ENCODE peak calls at places on chromosomes 6 and 20, in six cellular contexts. One of them, this sample, is unnamed.

GRCh38 chr6:35213161-35213823 is 464 bp upstream of the SCUBE3 start:
- DNase-seq in A549: no peak
- DNase-seq in iris pigment epithelial cell: no peak
- DNase-seq in T-helper 9 cell: no peak
- DNase-seq in osteocyte: no peak
- DNase-seq in foreskin melanocyte: no peak
- DNase-seq in this sample: no peak

GRCh38 chr20:56439784-56440291 is 27.8 kb downstream of the CASS4 start:
- DNase-seq in A549: no peak
- DNase-seq in iris pigment epithelial cell: peak; percentile 99
- DNase-seq in T-helper 9 cell: no peak
- DNase-seq in osteocyte: peak; percentile 87
- DNase-seq in foreskin melanocyte: peak; percentile 46
- DNase-seq in this sample: peak; percentile 87

GRCh38 chr20:48850257-48850656 is 22.5 kb upstream of the PREX1 start:
- DNase-seq in A549: no peak
- DNase-seq in iris pigment epithelial cell: no peak
- DNase-seq in T-helper 9 cell: no peak
- DNase-seq in osteocyte: no peak
- DNase-seq in foreskin melanocyte: no peak
- DNase-seq in this sample: no peak

GRCh38 chr20:43531091-43531443 is 23.6 kb downstream of the L3MBTL1 start:
- DNase-seq in A549: no peak
- DNase-seq in iris pigment epithelial cell: no peak
- DNase-seq in T-helper 9 cell: no peak
- DNase-seq in osteocyte: no peak
- DNase-seq in foreskin melanocyte: no peak
- DNase-seq in this sample: no peak

GRCh38 chr6:89976141-89977020 is 82.1 kb downstream of the GJA10 start:
- DNase-seq in A549: no peak
- DNase-seq in iris pigment epithelial cell: no peak
- DNase-seq in T-helper 9 cell: no peak
- DNase-seq in osteocyte: no peak
- DNase-seq in foreskin melanocyte: no peak
- DNase-seq in this sample: no peak

GRCh38 chr20:53355790-53356189 is 237.8 kb downstream of the ZNF217 start:
- DNase-seq in A549: no peak
- DNase-seq in iris pigment epithelial cell: no peak
- DNase-seq in T-helper 9 cell: no peak
- DNase-seq in osteocyte: no peak
- DNase-seq in foreskin melanocyte: no peak
- DNase-seq in this sample: no peak

GRCh38 chr6:143136647-143137046 is 76.0 kb downstream of the AIG1 start:
- DNase-seq in A549: no peak
- DNase-seq in iris pigment epithelial cell: no peak
- DNase-seq in T-helper 9 cell: no peak
- DNase-seq in osteocyte: no peak
- DNase-seq in foreskin melanocyte: no peak
- DNase-seq in this sample: no peak

GRCh38 chr6:42375007-42375635 is 76.6 kb downstream of the TRERF1 start:
- DNase-seq in A549: no peak
- DNase-seq in iris pigment epithelial cell: no peak
- DNase-seq in T-helper 9 cell: no peak
- DNase-seq in osteocyte: no peak
- DNase-seq in foreskin melanocyte: no peak
- DNase-seq in this sample: no peak

GRCh38 chr20:57450419-57450818 is 59.2 kb downstream of the RBM38 start:
- DNase-seq in A549: no peak
- DNase-seq in iris pigment epithelial cell: peak; percentile 16
- DNase-seq in T-helper 9 cell: no peak
- DNase-seq in osteocyte: no peak
- DNase-seq in foreskin melanocyte: no peak
- DNase-seq in this sample: no peak

GRCh38 chr6:70551566-70551965 is 15.2 kb upstream of the SDHAF4 start:
- DNase-seq in A549: no peak
- DNase-seq in iris pigment epithelial cell: no peak
- DNase-seq in T-helper 9 cell: no peak
- DNase-seq in osteocyte: no peak
- DNase-seq in foreskin melanocyte: no peak
- DNase-seq in this sample: no peak

GRCh38 chr6:116111552-116112528 is 11.2 kb downstream of the NT5DC1 start:
- DNase-seq in A549: peak; percentile 8
- DNase-seq in iris pigment epithelial cell: peak; percentile 63
- DNase-seq in T-helper 9 cell: no peak
- DNase-seq in osteocyte: no peak
- DNase-seq in foreskin melanocyte: peak; percentile 29
- DNase-seq in this sample: peak; percentile 44

GRCh38 chr6:137283940-137284910 is 65.0 kb upstream of the IFNGR1 start:
- DNase-seq in A549: no peak
- DNase-seq in iris pigment epithelial cell: peak; percentile 46
- DNase-seq in T-helper 9 cell: no peak
- DNase-seq in osteocyte: no peak
- DNase-seq in foreskin melanocyte: peak; percentile 54
- DNase-seq in this sample: no peak

GRCh38 chr6:157596461-157596860 is 215.5 kb downstream of the ZDHHC14 start:
- DNase-seq in A549: no peak
- DNase-seq in iris pigment epithelial cell: no peak
- DNase-seq in T-helper 9 cell: no peak
- DNase-seq in osteocyte: peak; percentile 46
- DNase-seq in foreskin melanocyte: no peak
- DNase-seq in this sample: no peak

GRCh38 chr6:117536317-117536716 is 53.8 kb downstream of the DCBLD1 start:
- DNase-seq in A549: no peak
- DNase-seq in iris pigment epithelial cell: peak; percentile 75
- DNase-seq in T-helper 9 cell: no peak
- DNase-seq in osteocyte: no peak
- DNase-seq in foreskin melanocyte: no peak
- DNase-seq in this sample: no peak

GRCh38 chr6:155183095-155183494 is 80.7 kb upstream of the CLDN20 start:
- DNase-seq in A549: no peak
- DNase-seq in iris pigment epithelial cell: no peak
- DNase-seq in T-helper 9 cell: no peak
- DNase-seq in osteocyte: no peak
- DNase-seq in foreskin melanocyte: no peak
- DNase-seq in this sample: no peak

GRCh38 chr6:32222333-32223230 is 1.3 kb downstream of the NOTCH4 start:
- DNase-seq in A549: no peak
- DNase-seq in iris pigment epithelial cell: no peak
- DNase-seq in T-helper 9 cell: no peak
- DNase-seq in osteocyte: no peak
- DNase-seq in foreskin melanocyte: no peak
- DNase-seq in this sample: no peak

GRCh38 chr6:33967966-33968724 is 164.3 kb upstream of the MLN start:
- DNase-seq in A549: peak; percentile 18
- DNase-seq in iris pigment epithelial cell: no peak
- DNase-seq in T-helper 9 cell: no peak
- DNase-seq in osteocyte: no peak
- DNase-seq in foreskin melanocyte: no peak
- DNase-seq in this sample: peak; percentile 13

GRCh38 chr6:139655783-139656705 is 281.6 kb upstream of the CITED2 start:
- DNase-seq in A549: peak; percentile 32
- DNase-seq in iris pigment epithelial cell: no peak
- DNase-seq in T-helper 9 cell: no peak
- DNase-seq in osteocyte: no peak
- DNase-seq in foreskin melanocyte: no peak
- DNase-seq in this sample: no peak

GRCh38 chr6:14333556-14334305 is 216.2 kb downstream of the CD83 start:
- DNase-seq in A549: no peak
- DNase-seq in iris pigment epithelial cell: peak; percentile 49
- DNase-seq in T-helper 9 cell: no peak
- DNase-seq in osteocyte: no peak
- DNase-seq in foreskin melanocyte: no peak
- DNase-seq in this sample: peak; percentile 34

GRCh38 chr20:17749628-17749978 is 49.8 kb downstream of the BANF2 start:
- DNase-seq in A549: no peak
- DNase-seq in iris pigment epithelial cell: no peak
- DNase-seq in T-helper 9 cell: no peak
- DNase-seq in osteocyte: no peak
- DNase-seq in foreskin melanocyte: no peak
- DNase-seq in this sample: no peak

GRCh38 chr6:165002866-165003265 is 306.5 kb downstream of the C6orf118 start:
- DNase-seq in A549: no peak
- DNase-seq in iris pigment epithelial cell: no peak
- DNase-seq in T-helper 9 cell: no peak
- DNase-seq in osteocyte: no peak
- DNase-seq in foreskin melanocyte: no peak
- DNase-seq in this sample: no peak

GRCh38 chr20:63156221-63156671 is 59.7 kb downstream of the YTHDF1 start:
- DNase-seq in A549: no peak
- DNase-seq in iris pigment epithelial cell: no peak
- DNase-seq in T-helper 9 cell: no peak
- DNase-seq in osteocyte: no peak
- DNase-seq in foreskin melanocyte: no peak
- DNase-seq in this sample: no peak

GRCh38 chr20:45257711-45258110 is 3.3 kb upstream of the SLPI start:
- DNase-seq in A549: no peak
- DNase-seq in iris pigment epithelial cell: no peak
- DNase-seq in T-helper 9 cell: no peak
- DNase-seq in osteocyte: no peak
- DNase-seq in foreskin melanocyte: no peak
- DNase-seq in this sample: no peak

GRCh38 chr6:160461641-160462040 is 113.5 kb downstream of the SLC22A3 start:
- DNase-seq in A549: no peak
- DNase-seq in iris pigment epithelial cell: peak; percentile 42
- DNase-seq in T-helper 9 cell: no peak
- DNase-seq in osteocyte: no peak
- DNase-seq in foreskin melanocyte: no peak
- DNase-seq in this sample: peak; percentile 53

GRCh38 chr6:144214622-144215401 is 64.5 kb downstream of the STX11 start:
- DNase-seq in A549: no peak
- DNase-seq in iris pigment epithelial cell: no peak
- DNase-seq in T-helper 9 cell: no peak
- DNase-seq in osteocyte: no peak
- DNase-seq in foreskin melanocyte: no peak
- DNase-seq in this sample: no peak

GRCh38 chr20:12925214-12925755 is 83.5 kb upstream of the SPTLC3 start:
- DNase-seq in A549: peak; percentile 81
- DNase-seq in iris pigment epithelial cell: peak; percentile 88
- DNase-seq in T-helper 9 cell: no peak
- DNase-seq in osteocyte: peak; percentile 89
- DNase-seq in foreskin melanocyte: peak; percentile 72
- DNase-seq in this sample: peak; percentile 87

GRCh38 chr6:81614292-81614691 is 138.2 kb downstream of the TENT5A start:
- DNase-seq in A549: no peak
- DNase-seq in iris pigment epithelial cell: peak; percentile 79
- DNase-seq in T-helper 9 cell: no peak
- DNase-seq in osteocyte: no peak
- DNase-seq in foreskin melanocyte: no peak
- DNase-seq in this sample: peak; percentile 49

GRCh38 chr6:89371849-89372505 is 19.5 kb upstream of the UBE2J1 start:
- DNase-seq in A549: peak; percentile 62
- DNase-seq in iris pigment epithelial cell: peak; percentile 53
- DNase-seq in T-helper 9 cell: peak; percentile 68
- DNase-seq in osteocyte: peak; percentile 87
- DNase-seq in foreskin melanocyte: peak; percentile 56
- DNase-seq in this sample: peak; percentile 27

GRCh38 chr6:83153958-83154357 is 39.1 kb downstream of the PGM3 start:
- DNase-seq in A549: no peak
- DNase-seq in iris pigment epithelial cell: peak; percentile 33
- DNase-seq in T-helper 9 cell: no peak
- DNase-seq in osteocyte: no peak
- DNase-seq in foreskin melanocyte: no peak
- DNase-seq in this sample: no peak

GRCh38 chr6:154994881-154995240 is 254 bp upstream of the TIAM2 start:
- DNase-seq in A549: no peak
- DNase-seq in iris pigment epithelial cell: no peak
- DNase-seq in T-helper 9 cell: no peak
- DNase-seq in osteocyte: no peak
- DNase-seq in foreskin melanocyte: no peak
- DNase-seq in this sample: no peak

GRCh38 chr6:82178759-82179112 is 68.8 kb downstream of the IBTK start:
- DNase-seq in A549: no peak
- DNase-seq in iris pigment epithelial cell: peak; percentile 62
- DNase-seq in T-helper 9 cell: no peak
- DNase-seq in osteocyte: no peak
- DNase-seq in foreskin melanocyte: no peak
- DNase-seq in this sample: no peak

GRCh38 chr6:134539865-134540323 is 222.0 kb upstream of the SGK1 start:
- DNase-seq in A549: no peak
- DNase-seq in iris pigment epithelial cell: peak; percentile 37
- DNase-seq in T-helper 9 cell: no peak
- DNase-seq in osteocyte: no peak
- DNase-seq in foreskin melanocyte: peak; percentile 99
- DNase-seq in this sample: no peak

GRCh38 chr6:79586548-79586947 is 44.6 kb upstream of the SH3BGRL2 start:
- DNase-seq in A549: peak; percentile 15
- DNase-seq in iris pigment epithelial cell: peak; percentile 61
- DNase-seq in T-helper 9 cell: no peak
- DNase-seq in osteocyte: no peak
- DNase-seq in foreskin melanocyte: peak; percentile 23
- DNase-seq in this sample: peak; percentile 57

GRCh38 chr6:144307880-144308279 is 22.7 kb downstream of the UTRN start:
- DNase-seq in A549: no peak
- DNase-seq in iris pigment epithelial cell: no peak
- DNase-seq in T-helper 9 cell: no peak
- DNase-seq in osteocyte: no peak
- DNase-seq in foreskin melanocyte: no peak
- DNase-seq in this sample: no peak

GRCh38 chr20:34852298-34852697 is 20.4 kb downstream of the GGT7 start:
- DNase-seq in A549: no peak
- DNase-seq in iris pigment epithelial cell: no peak
- DNase-seq in T-helper 9 cell: no peak
- DNase-seq in osteocyte: no peak
- DNase-seq in foreskin melanocyte: no peak
- DNase-seq in this sample: no peak